ENCODE peak calls at places on chromosome 13, in six cellular contexts. T is K562, B is transverse colon, D is HepG2, X is H1, O is esophagus muscularis mucosa. E is an unnamed sample. For H3K4me1, the result is how much of the 10 kb centered on the place peaks cover.

GRCh38 chr13:43448605-43449004 is 338.2 kb downstream of the ENOX1 start:
- DNase-seq in B (no peak), T (no peak), X (no peak), D (no peak), O (no peak), E (no peak)

GRCh38 chr13:62185631-62186256 is 770.1 kb upstream of the PCDH20 start:
- DNase-seq in B (no peak), T (no peak), D (no peak), X (no peak), O (no peak), E (no peak)

GRCh38 chr13:80341098-80341701 is at the start of gene SPRY2:
- DNase-seq in D (peak), B (peak), X (peak), O (peak), T (peak), E (peak)

GRCh38 chr13:104111031-104111430 is 1044.8 kb upstream of the SLC10A2 start:
- DNase-seq in O (no peak), T (no peak), X (no peak), B (no peak), D (no peak), E (no peak)

GRCh38 chr13:21109168-21109567 is 47.8 kb upstream of the LATS2 start:
- DNase-seq in T (no peak), B (no peak), D (no peak), O (no peak), X (no peak), E (peak)

GRCh38 chr13:41654800-41655199 is 197.4 kb downstream of the RGCC start:
- DNase-seq in D (no peak), O (no peak), T (no peak), X (no peak), B (no peak), E (no peak)

GRCh38 chr13:94708031-94708571 is 4.2 kb downstream of the SOX21 start:
- DNase-seq in X (peak), D (no peak), O (no peak), B (no peak), T (no peak), E (no peak)

GRCh38 chr13:107554355-107554905 is 660.9 kb downstream of the LIG4 start:
- DNase-seq in O (no peak), T (no peak), B (no peak), D (no peak), X (no peak), E (no peak)

GRCh38 chr13:112814905-112815585 is 125.2 kb downstream of the ATP11A start:
- DNase-seq in X (no peak), T (no peak), D (no peak), O (no peak), B (no peak), E (peak)

GRCh38 chr13:48950507-48950886 is 25.2 kb upstream of the FNDC3A start:
- DNase-seq in B (no peak), T (no peak), X (no peak), O (no peak), D (peak), E (no peak)

GRCh38 chr13:41588899-41589298 is 131.5 kb downstream of the RGCC start:
- DNase-seq in O (no peak), X (no peak), B (no peak), D (peak), T (peak), E (no peak)

GRCh38 chr13:74026753-74027152 is 107.5 kb downstream of the KLF12 start:
- DNase-seq in D (no peak), O (no peak), X (peak), B (peak), T (no peak), E (no peak)
- H3K4me1 ChIP-seq in D (under half), O (under half), X (under half), B (under half), T (under half), E (under half)

DNA sequence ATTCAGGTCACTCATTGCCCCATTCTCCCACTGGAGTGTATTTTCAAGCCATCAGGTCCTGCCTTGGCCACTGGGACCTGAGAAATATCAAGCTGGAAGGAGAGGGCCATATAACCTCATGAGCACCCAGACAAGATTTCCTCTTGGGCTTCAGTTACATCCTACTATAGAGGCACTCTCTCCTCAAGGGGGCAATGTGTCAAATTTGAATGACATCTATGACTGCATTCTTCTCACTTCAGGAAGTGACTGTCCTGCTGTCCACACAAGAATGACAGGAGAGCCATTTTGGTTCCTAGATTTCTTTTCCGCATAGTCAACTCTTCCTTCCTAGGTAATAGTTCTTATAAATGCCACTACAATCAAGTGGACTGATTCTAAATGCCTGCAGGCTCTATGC is 416.2 kb downstream of the DIAPH3 start:
- DNase-seq in B (no peak), O (no peak), X (no peak), D (peak), T (no peak), E (no peak)
- TF ChIP-seq EP300 in B (no peak), O (no peak), X (no peak), D (no peak), T (no peak), E (no peak)

DNA sequence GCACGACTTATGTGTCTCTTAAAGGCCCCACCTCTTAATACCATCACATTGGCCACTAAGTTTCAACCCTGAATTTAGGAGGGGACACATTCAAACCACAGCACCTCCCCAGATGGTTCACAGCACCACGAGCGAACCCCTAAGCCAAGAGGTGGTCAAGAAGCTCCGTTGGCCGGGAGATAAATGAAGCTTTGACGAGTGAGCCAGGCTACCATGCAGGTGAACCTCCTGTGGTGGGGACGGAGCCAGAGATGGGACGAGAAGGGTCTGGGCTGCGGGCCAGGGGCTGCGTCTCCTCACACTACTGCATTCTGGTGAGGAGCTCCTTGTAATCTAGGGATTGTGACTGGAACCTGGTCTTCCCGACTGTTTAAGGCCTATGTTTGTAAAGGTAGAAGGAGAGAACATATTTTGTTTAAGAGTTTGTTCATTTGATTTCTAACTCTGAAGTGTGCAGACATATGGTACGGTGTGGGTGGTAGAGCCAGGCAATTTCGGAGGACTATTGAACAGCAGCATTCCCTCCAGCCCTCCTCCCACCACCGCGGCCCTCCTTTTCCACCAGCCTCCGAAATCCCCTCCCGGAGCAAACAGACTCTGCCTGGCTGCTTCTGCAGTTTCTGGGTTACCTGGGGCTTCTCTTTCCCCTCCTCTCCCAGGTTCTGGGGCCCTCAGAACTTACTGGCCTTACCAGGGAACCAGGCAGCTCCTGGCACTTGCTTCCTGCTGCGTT is 31.3 kb downstream of the SIAH3 start:
- DNase-seq in D (no peak), T (no peak), B (no peak), O (no peak), X (peak), E (no peak)
- H3K4me1 ChIP-seq in D (under half), T (under half), B (under half), O (under half), X (under half), E (under half)

GRCh38 chr13:79097201-79097600 is 308.9 kb downstream of the RBM26 start:
- DNase-seq in D (no peak), B (no peak), X (no peak), T (no peak), O (no peak), E (no peak)

GRCh38 chr13:79090552-79091159 is 315.4 kb downstream of the RBM26 start:
- DNase-seq in D (no peak), T (no peak), X (no peak), B (no peak), O (no peak), E (no peak)

GRCh38 chr13:79098603-79099002 is 307.5 kb downstream of the RBM26 start:
- DNase-seq in T (no peak), B (no peak), X (no peak), D (no peak), O (no peak), E (no peak)

DNA sequence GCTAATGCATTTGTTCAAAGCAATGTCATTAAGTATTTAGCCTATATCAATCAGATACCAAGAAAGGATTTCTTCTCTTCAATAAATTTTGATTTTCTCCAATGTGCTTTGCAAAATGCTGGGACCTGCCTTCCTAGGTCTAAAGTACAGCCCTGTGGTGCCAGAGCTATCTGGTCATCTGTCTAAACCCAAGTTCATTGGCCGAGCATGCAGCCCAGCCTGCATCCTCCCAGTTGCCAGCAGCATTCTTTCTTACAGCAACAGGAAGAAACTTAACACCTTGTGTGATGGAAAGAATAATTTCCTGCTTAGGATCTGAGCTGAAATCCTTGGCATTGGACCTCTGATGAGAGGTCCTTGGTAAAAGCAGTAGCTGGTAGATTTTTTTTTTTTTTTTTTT is 310.0 kb downstream of the RBM26 start:
- DNase-seq in X (no peak), T (no peak), B (no peak), O (no peak), D (no peak), E (no peak)
- TF ChIP-seq EP300 in X (no peak), T (no peak), B (no peak), O (no peak), D (no peak), E (no peak)

GRCh38 chr13:25731037-25731436 is 320.8 kb downstream of the SHISA2 start:
- DNase-seq in O (no peak), D (no peak), T (no peak), X (no peak), B (no peak), E (no peak)

GRCh38 chr13:25725104-25725503 is 326.7 kb downstream of the SHISA2 start:
- DNase-seq in O (no peak), X (no peak), B (no peak), D (no peak), T (no peak), E (no peak)

GRCh38 chr13:25729201-25729600 is 322.6 kb downstream of the SHISA2 start:
- DNase-seq in D (no peak), O (no peak), T (no peak), B (no peak), X (no peak), E (no peak)

GRCh38 chr13:25727250-25727649 is 324.6 kb downstream of the SHISA2 start:
- DNase-seq in X (no peak), T (no peak), O (no peak), B (peak), D (no peak), E (no peak)

DNA sequence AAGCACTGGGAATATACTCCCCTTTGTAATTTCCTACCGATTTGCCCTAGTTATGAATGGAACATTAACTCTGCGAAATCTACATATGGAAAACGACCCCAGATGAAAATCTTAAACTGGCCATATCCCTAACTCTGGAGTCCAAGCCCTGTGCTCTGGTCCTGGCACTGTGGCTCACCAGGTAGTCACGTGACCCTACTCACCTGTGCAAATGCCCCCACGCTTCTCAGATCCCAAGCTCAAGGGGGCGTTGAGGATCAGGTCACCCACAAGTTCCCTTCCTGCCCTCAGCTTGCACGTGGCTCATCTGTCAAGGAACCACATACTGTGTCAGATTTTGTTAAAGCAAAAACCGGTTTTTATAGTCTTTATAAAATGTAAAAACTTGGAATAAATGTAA is 324.0 kb downstream of the SHISA2 start:
- DNase-seq in T (no peak), X (no peak), B (no peak), D (no peak), O (no peak), E (no peak)
- H3K4me1 ChIP-seq in T (under half), X (under half), B (under half), D (under half), O (under half), E (under half)

GRCh38 chr13:34174671-34175145 is 356.8 kb downstream of the RFC3 start:
- DNase-seq in X (no peak), D (no peak), O (no peak), B (no peak), T (no peak), E (no peak)
- TF ChIP-seq EP300 in X (no peak), D (no peak), O (no peak), B (no peak), T (no peak), E (no peak)

DNA sequence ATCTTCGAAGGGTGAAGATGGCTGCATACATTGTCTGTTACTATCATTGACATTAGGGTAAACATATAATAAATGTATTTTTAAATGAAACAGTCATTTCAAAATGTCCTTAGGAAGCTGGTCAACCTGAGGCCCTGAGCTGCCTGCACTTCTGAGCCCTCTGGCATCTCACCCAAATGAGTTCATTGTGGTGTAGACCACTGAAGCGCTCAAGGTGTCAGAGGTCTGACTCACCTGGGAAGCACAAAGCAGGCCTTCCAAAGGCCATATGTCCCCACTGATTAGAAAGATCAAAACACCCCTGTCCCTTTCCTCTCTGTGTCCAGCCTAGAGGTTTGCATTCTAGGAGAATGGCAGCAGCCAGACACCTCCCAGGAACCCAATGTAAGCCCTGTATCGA is 59.6 kb downstream of the COL4A2 start:
- DNase-seq in T (no peak), D (no peak), X (no peak), O (no peak), B (no peak), E (no peak)
- H3K4me1 ChIP-seq in T (under half), D (under half), X (under half), O (half or more), B (under half), E (under half)

GRCh38 chr13:71316964-71317363 is 550.0 kb downstream of the DACH1 start:
- DNase-seq in B (no peak), T (no peak), D (no peak), O (no peak), X (no peak), E (no peak)
- TF ChIP-seq EP300 in B (no peak), T (no peak), D (no peak), O (no peak), X (no peak), E (no peak)